ENCODE peak calls at places on chromosomes 2 and 18, in six cellular contexts. R is psoas muscle, D is tibial artery, I is right lobe of liver, W is hepatocyte, S is IMR-90. Z is an unnamed sample. For H3K4me1, the result is how much of the 10 kb centered on the place peaks cover.

GRCh38 chr18:32280188-32280783 is 90.4 kb downstream of the MEP1B start:
- DNase-seq in R (no peak), W (no peak), I (no peak), D (no peak), S (no peak), Z (peak)

GRCh38 chr2:213934560-213934959 is 476.3 kb upstream of the VWC2L start:
- DNase-seq in D (no peak), R (no peak), I (no peak), S (peak), W (peak), Z (no peak)

GRCh38 chr18:61334951-61335736 is 1.9 kb downstream of the CDH20 start:
- DNase-seq in D (no peak), W (no peak), S (no peak), R (no peak), I (no peak), Z (peak)

GRCh38 chr18:22309191-22309590 is 108.5 kb downstream of the CTAGE1 start:
- DNase-seq in D (no peak), I (no peak), R (no peak), S (peak), W (peak), Z (no peak)

GRCh38 chr18:36314098-36314497 is 16.6 kb downstream of the FHOD3 start:
- DNase-seq in S (peak), D (peak), W (no peak), I (no peak), R (peak), Z (no peak)

GRCh38 chr2:14861201-14861600 is 228.7 kb downstream of the LRATD1 start:
- DNase-seq in S (no peak), W (no peak), R (no peak), D (no peak), I (no peak), Z (peak)

GRCh38 chr2:124668161-124668560 is 643.1 kb downstream of the CNTNAP5 start:
- DNase-seq in D (no peak), W (no peak), R (no peak), I (no peak), S (peak), Z (no peak)

GRCh38 chr2:71646028-71646427 is 192.7 kb downstream of the DYSF start:
- DNase-seq in R (peak), D (peak), W (no peak), S (peak), I (no peak), Z (peak)

GRCh38 chr2:71070294-71071025 is 2.0 kb downstream of the NAGK start:
- DNase-seq in W (peak), S (peak), D (no peak), R (no peak), I (no peak), Z (peak)

GRCh38 chr2:31239842-31240198 is 5.9 kb downstream of the EHD3 start:
- DNase-seq in D (peak), R (peak), I (no peak), S (peak), W (no peak), Z (peak)

GRCh38 chr2:118641711-118642110 is 205.7 kb downstream of the EN1 start:
- DNase-seq in I (no peak), D (no peak), W (no peak), R (no peak), S (no peak), Z (no peak)

GRCh38 chr18:70553961-70554325 is 265.1 kb downstream of the SOCS6 start:
- DNase-seq in W (no peak), D (no peak), S (no peak), I (no peak), R (no peak), Z (no peak)

GRCh38 chr2:9244985-9245544 is 38.5 kb downstream of the ASAP2 start:
- DNase-seq in S (no peak), W (no peak), R (no peak), D (no peak), I (no peak), Z (no peak)

GRCh38 chr2:162475661-162476060 is 131.7 kb downstream of the GCA start:
- DNase-seq in S (no peak), D (no peak), W (peak), I (no peak), R (no peak), Z (no peak)

GRCh38 chr2:70357076-70358071 is 55.5 kb upstream of the FAM136A start:
- DNase-seq in W (no peak), R (no peak), D (no peak), I (no peak), S (no peak), Z (no peak)

GRCh38 chr18:37378616-37379015 is 187.0 kb downstream of the CELF4 start:
- DNase-seq in I (no peak), W (no peak), S (no peak), D (no peak), R (no peak), Z (peak)

GRCh38 chr2:62071760-62072680 is 123.9 kb upstream of the B3GNT2 start:
- DNase-seq in D (no peak), I (no peak), S (no peak), W (no peak), R (no peak), Z (no peak)

GRCh38 chr2:205681836-205682238 is 464 bp upstream of the NRP2 start:
- DNase-seq in W (no peak), I (no peak), R (no peak), S (no peak), D (no peak), Z (no peak)

GRCh38 chr18:66966171-66966570 is 362.3 kb upstream of the CDH19 start:
- DNase-seq in D (no peak), S (no peak), R (no peak), W (no peak), I (no peak), Z (no peak)

DNA sequence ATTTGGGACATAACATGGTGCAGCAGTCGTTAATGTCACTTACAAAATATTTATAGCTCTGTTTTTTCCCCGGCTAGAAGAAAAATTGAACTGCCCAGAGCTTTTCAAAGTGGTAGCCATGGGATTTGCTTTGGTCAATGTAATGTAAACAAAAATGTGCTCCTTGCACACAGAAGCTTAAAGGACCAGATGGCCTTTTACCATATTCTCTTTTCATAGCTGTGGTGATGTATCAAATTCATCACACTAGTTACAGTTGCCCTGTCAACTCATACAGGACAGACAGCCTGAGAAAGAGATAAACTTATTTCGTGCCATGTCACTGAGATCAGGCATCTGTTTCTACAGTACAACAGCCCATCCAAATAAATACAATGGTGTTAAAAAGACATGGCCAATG is 368.1 kb upstream of the CDH19 start:
- DNase-seq in D (no peak), R (no peak), S (no peak), I (no peak), W (no peak), Z (no peak)
- H3K27ac ChIP-seq in D (no peak), R (no peak), S (no peak), I (no peak), W (no peak), Z (no peak)

GRCh38 chr2:112343827-112344585 is 68.6 kb downstream of the ZC3H6 start:
- DNase-seq in R (no peak), D (no peak), W (no peak), I (no peak), S (peak), Z (peak)
- TF ChIP-seq CTCF in R (no peak), D (no peak), W (no peak), I (no peak), S (no peak), Z (no peak)

GRCh38 chr2:12490641-12491040 is 226.1 kb upstream of the TRIB2 start:
- DNase-seq in S (no peak), D (no peak), W (no peak), R (no peak), I (no peak), Z (no peak)

GRCh38 chr2:12495247-12495868 is 221.4 kb upstream of the TRIB2 start:
- DNase-seq in D (no peak), I (no peak), R (no peak), W (no peak), S (no peak), Z (no peak)

GRCh38 chr2:12498286-12498685 is 218.4 kb upstream of the TRIB2 start:
- DNase-seq in I (no peak), R (no peak), S (no peak), D (no peak), W (no peak), Z (no peak)

GRCh38 chr2:12488365-12488972 is 228.3 kb upstream of the TRIB2 start:
- DNase-seq in S (no peak), W (no peak), R (no peak), D (no peak), I (no peak), Z (no peak)

GRCh38 chr2:12493031-12493513 is 223.7 kb upstream of the TRIB2 start:
- DNase-seq in S (peak), R (peak), W (peak), D (no peak), I (no peak), Z (peak)
- H3K4me1 ChIP-seq in S (under half), R (under half), W (under half), D (under half), I (under half), Z (under half)

DNA sequence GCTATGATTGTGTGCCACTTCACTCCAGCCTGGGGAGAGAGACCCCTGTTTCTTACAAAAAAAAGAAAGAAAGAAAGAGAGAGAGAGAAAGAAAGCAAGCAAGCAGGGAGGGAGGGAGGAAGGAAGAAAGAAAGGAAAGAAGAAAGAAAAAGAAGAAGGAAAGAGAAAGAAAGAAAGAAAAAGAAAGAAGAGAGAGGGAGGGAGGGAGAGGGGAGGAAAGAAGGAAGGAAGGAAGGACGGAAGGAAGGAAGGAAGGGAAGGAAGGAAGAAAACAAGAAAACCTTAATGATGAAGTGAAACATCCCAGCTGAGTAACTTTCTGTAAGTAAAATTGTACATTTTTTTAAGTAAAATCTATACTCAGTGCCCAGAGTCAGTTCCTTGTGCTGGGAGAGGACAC is 75.5 kb upstream of the GLS start:
- DNase-seq in I (no peak), D (no peak), R (no peak), W (no peak), S (no peak), Z (no peak)
- H3K27ac ChIP-seq in I (no peak), D (no peak), R (no peak), W (no peak), S (no peak), Z (no peak)

DNA sequence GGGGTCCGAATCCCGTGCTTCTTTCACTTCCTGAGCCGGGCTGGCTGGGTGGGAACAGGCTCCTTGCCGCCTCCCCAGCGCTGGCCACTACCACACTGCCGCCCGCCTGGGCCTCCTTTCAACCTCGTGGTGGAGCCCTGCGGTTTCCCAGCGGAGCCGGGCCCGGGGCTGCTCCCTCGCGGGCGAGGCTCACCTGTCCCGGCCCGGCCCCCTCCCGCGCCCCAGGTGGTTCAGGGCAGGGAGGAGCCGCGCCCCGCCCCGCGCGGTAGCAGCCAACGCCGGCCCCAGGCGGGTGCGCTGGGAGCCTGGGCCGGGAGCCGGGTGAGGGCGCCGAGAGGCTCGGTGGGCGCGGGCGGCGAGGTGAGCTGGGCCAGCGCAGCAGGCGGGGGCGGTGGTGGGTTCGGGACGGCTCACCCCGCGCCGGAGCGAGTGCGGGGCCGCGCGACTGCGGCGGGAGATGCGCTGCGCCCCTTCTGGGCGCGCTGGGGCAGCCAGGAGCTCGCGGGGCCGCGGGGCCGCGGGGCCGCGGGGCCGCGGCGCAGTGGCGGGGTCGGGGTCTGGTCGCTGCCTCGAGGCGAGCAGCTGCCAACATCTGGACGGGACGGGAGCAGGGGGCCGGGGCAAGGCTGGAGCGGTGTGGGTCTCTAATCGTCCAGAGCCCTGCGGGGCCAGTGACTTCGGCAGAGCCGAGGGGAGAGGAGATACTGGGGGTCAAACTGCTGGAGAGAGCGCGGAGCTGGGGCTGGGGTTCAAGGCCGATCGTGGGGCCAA is at the start of gene LYPD6B:
- DNase-seq in I (no peak), R (no peak), S (no peak), W (peak), D (no peak), Z (peak)
- TF ChIP-seq CTCF in I (no peak), R (no peak), S (no peak), W (peak), D (no peak), Z (no peak)

Z was measured in osteoblast.